ENCODE peak calls at places on chromosomes 7 and 10, in five cellular contexts. U, Z, P, Q and T are unnamed samples.

GRCh38 chr7:76390092-76390491 is 19.4 kb downstream of the SSC4D start:
- DNase-seq in Q (no peak), P (no peak), U (no peak), Z (no peak), T (no peak)

GRCh38 chr10:67076175-67076574 is 150.3 kb downstream of the LRRTM3 start:
- DNase-seq in P (no peak), U (no peak), Z (no peak), Q (no peak), T (no peak)

GRCh38 chr7:105224884-105225651 is 163.7 kb downstream of the SRPK2 start:
- DNase-seq in Z (no peak), P (no peak), Q (no peak), U (no peak), T (no peak)

GRCh38 chr7:137538361-137538762 is 194.8 kb upstream of the PTN start:
- DNase-seq in U (no peak), P (no peak), Q (no peak), Z (no peak), T (no peak)

GRCh38 chr7:28990200-28990960 is 32.2 kb upstream of the TRIL start:
- DNase-seq in P (no peak), Z (peak; percentile 80), U (no peak), Q (no peak), T (no peak)

GRCh38 chr10:93288679-93289634 is 193.2 kb downstream of the MYOF start:
- DNase-seq in Q (peak; percentile 27), Z (peak; percentile 61), P (no peak), U (peak; percentile 33), T (peak; percentile 29)

GRCh38 chr10:132266594-132267161 is 41.1 kb downstream of the STK32C start:
- DNase-seq in Q (no peak), U (no peak), Z (no peak), P (no peak), T (no peak)

GRCh38 chr7:157690058-157690832 is 353.4 kb downstream of the DNAJB6 start:
- DNase-seq in Q (no peak), P (peak; percentile 15), Z (no peak), U (no peak), T (peak; percentile 51)

GRCh38 chr10:79422178-79422892 is 23.1 kb downstream of the ZCCHC24 start:
- DNase-seq in Z (no peak), U (no peak), P (peak; percentile 36), Q (no peak), T (no peak)

GRCh38 chr10:132449051-132449825 is 52.2 kb downstream of the PWWP2B start:
- DNase-seq in Q (no peak), P (peak; percentile 87), Z (no peak), U (no peak), T (no peak)

GRCh38 chr7:28135296-28135695 is 45.3 kb downstream of the JAZF1 start:
- DNase-seq in P (no peak), Z (no peak), Q (no peak), U (no peak), T (no peak)

GRCh38 chr10:65941098-65941655 is 984.7 kb upstream of the LRRTM3 start:
- DNase-seq in Z (no peak), U (no peak), P (no peak), Q (no peak), T (no peak)

GRCh38 chr7:38309555-38309954 is 36.1 kb upstream of the TARP start:
- DNase-seq in P (no peak), U (no peak), Q (peak; percentile 6), Z (no peak), T (no peak)

GRCh38 chr7:1859266-1860035 is 189.4 kb downstream of the ELFN1 start:
- DNase-seq in U (no peak), P (no peak), Q (no peak), Z (no peak), T (no peak)

GRCh38 chr7:106770191-106770590 is 94.9 kb upstream of the PIK3CG start:
- DNase-seq in Z (no peak), U (no peak), P (no peak), Q (no peak), T (no peak)

GRCh38 chr7:127905491-127906330 is 125.5 kb downstream of the LRRC4 start:
- DNase-seq in Q (no peak), U (no peak), P (no peak), Z (no peak), T (no peak)

GRCh38 chr10:83432296-83433045 is 706.8 kb upstream of the GHITM start:
- DNase-seq in U (no peak), P (no peak), Z (no peak), Q (no peak), T (no peak)

GRCh38 chr10:24457661-24458318 is 248.9 kb downstream of the KIAA1217 start:
- DNase-seq in Q (no peak), Z (no peak), U (no peak), P (no peak), T (no peak)

GRCh38 chr10:133359554-133359971 is 1.7 kb upstream of the FUOM start:
- DNase-seq in U (peak; percentile 50), P (no peak), Z (no peak), Q (peak; percentile 25), T (no peak)

GRCh38 chr7:148523550-148523949 is 67.0 kb upstream of the C7orf33 start:
- DNase-seq in P (no peak), Q (no peak), Z (no peak), U (no peak), T (no peak)

GRCh38 chr7:137959987-137960386 is 41.9 kb downstream of the CREB3L2 start:
- DNase-seq in U (no peak), P (no peak), Q (no peak), Z (no peak), T (no peak)

GRCh38 chr7:121499526-121500123 is 103.5 kb upstream of the FAM3C start:
- DNase-seq in P (no peak), U (no peak), Z (no peak), Q (no peak), T (no peak)